ENCODE peak calls at places on chromosomes 7 and 10, in seven cellular contexts. Q is IMR-90, J is H9, P is mesenchymal stem cell, U is neuronal stem cell, D is trophoblast cell, R is H1. F is an unnamed sample.

GRCh38 chr7:99027841-99028240 is 116.1 kb downstream of the SMURF1 start:
- DNase-seq in J (no peak), R (no peak), P (no peak), Q (no peak), D (no peak), U (no peak), F (no peak)

GRCh38 chr7:50339990-50340500 is 35.5 kb downstream of the IKZF1 start:
- DNase-seq in P (no peak), Q (no peak), U (no peak), D (no peak), R (no peak), J (no peak), F (peak)

GRCh38 chr7:157468221-157469111 is 131.7 kb downstream of the DNAJB6 start:
- DNase-seq in U (no peak), R (no peak), D (no peak), Q (no peak), P (no peak), J (peak), F (no peak)

GRCh38 chr10:75097666-75098285 is 13.7 kb upstream of the SAMD8 start:
- DNase-seq in U (no peak), Q (peak), J (peak), P (peak), D (no peak), R (no peak), F (peak)

GRCh38 chr7:45679516-45679915 is 105.3 kb downstream of the ADCY1 start:
- DNase-seq in P (no peak), J (peak), D (no peak), Q (no peak), R (no peak), U (no peak), F (no peak)

GRCh38 chr7:158110661-158111555 is 476.7 kb downstream of the PTPRN2 start:
- DNase-seq in D (no peak), Q (no peak), R (no peak), U (no peak), J (peak), P (no peak), F (peak)

GRCh38 chr7:111727905-111728634 is 165.8 kb upstream of the IMMP2L start:
- DNase-seq in U (no peak), Q (no peak), R (no peak), J (no peak), D (no peak), P (no peak), F (no peak)

GRCh38 chr10:43913676-43914235 is 265.1 kb upstream of the ZNF32 start:
- DNase-seq in R (no peak), U (no peak), P (no peak), D (no peak), J (no peak), Q (no peak), F (no peak)

GRCh38 chr7:46739378-46740234 is 818.5 kb upstream of the IGFBP3 start:
- DNase-seq in Q (no peak), D (no peak), J (no peak), P (no peak), R (no peak), U (no peak), F (no peak)

GRCh38 chr7:129948877-129949291 is 3.9 kb downstream of the UBE2H start:
- DNase-seq in J (peak), U (peak), R (peak), Q (peak), P (peak), D (peak), F (peak)

GRCh38 chr10:15209827-15210509 is 41.5 kb upstream of the NMT2 start:
- DNase-seq in P (peak), Q (peak), D (peak), R (peak), J (peak), U (peak), F (peak)

GRCh38 chr7:77450054-77450453 is 33.9 kb upstream of the GSAP start:
- DNase-seq in J (no peak), Q (peak), U (no peak), P (no peak), D (peak), R (no peak), F (no peak)

GRCh38 chr7:42227523-42227922 is 9.5 kb downstream of the GLI3 start:
- DNase-seq in P (peak), J (no peak), Q (no peak), D (peak), R (no peak), U (no peak), F (peak)

DNA sequence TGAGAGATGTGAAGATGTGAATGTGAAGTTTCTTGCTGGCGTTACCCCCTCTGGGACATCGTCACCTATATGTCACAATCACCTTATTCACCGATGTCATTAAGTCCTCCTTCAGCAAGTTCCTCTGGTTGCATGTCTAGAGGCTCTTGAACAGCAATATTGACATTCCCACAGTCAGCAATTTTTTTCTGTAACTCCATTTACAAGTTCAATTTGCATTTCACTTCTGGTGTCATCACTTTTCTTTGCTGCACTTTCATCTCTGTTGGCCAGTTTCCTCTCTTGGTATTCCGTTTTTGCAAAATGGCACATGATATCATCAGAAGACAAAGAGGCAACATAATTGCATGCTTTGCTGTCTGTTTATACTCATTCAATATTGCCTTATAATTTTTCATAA is 69.8 kb downstream of the SRI start:
- DNase-seq in P (no peak), R (no peak), U (no peak), Q (no peak), J (no peak), D (no peak), F (no peak)
- H3K23ac ChIP-seq in P (no peak), R (no peak), U (no peak), Q (no peak), J (no peak), D (no peak), F (no peak)

GRCh38 chr10:122210481-122211265 is 60.4 kb upstream of the BTBD16 start:
- DNase-seq in J (no peak), Q (no peak), R (no peak), D (no peak), U (no peak), P (no peak), F (no peak)
- H3K27ac ChIP-seq in J (no peak), Q (no peak), R (no peak), D (no peak), U (no peak), P (no peak), F (no peak)

DNA sequence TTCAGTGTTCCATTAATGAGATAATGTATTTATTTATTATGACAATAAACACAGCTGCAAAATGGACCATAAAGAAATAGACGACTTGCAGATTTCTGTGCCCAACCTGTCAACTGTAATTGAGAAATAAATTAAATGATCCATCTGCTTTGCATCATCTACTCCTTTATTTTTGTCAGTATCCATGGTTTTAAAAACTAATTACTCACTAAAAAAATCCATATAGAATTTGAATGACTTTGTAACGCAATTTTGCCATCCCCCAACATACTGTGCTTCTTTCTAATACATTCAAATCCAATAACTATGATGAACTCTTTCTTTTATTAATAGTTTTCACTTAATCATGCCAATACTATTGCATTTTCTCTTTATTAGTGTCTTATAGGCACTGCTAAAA is 388.5 kb upstream of the SORCS1 start:
- DNase-seq in R (no peak), D (no peak), Q (no peak), P (no peak), J (no peak), U (no peak), F (no peak)
- H3K4me2 ChIP-seq in R (no peak), D (no peak), Q (no peak), P (no peak), J (no peak), U (no peak), F (no peak)

GRCh38 chr7:17951745-17952254 is 11.5 kb upstream of the SNX13 start:
- DNase-seq in J (no peak), Q (no peak), R (no peak), U (no peak), D (no peak), P (no peak), F (no peak)
- H3K23ac ChIP-seq in J (no peak), Q (no peak), R (no peak), U (no peak), D (no peak), P (no peak), F (no peak)

F was measured in mesendoderm.